ENCODE peak calls at places on chromosome 12, in eight cellular contexts. F, S, X, O, H, U, R and D are unnamed samples.

GRCh38 chr12:19034937-19035336 is 94.6 kb upstream of the PLEKHA5 start:
- DNase-seq in F (no peak), S (no peak), X (no peak), O (no peak), H (no peak), U (no peak), R (no peak), D (no peak)

GRCh38 chr12:89267404-89267803 is 84.9 kb downstream of the DUSP6 start:
- DNase-seq in F (no peak), S (no peak), X (no peak), O (no peak), H (no peak), U (no peak), R (no peak), D (no peak)

GRCh38 chr12:100789146-100789545 is 5.4 kb upstream of the ANO4 start:
- DNase-seq in F (peak), S (peak), X (no peak), O (no peak), H (no peak), U (no peak), R (no peak), D (no peak)

GRCh38 chr12:45298721-45299120 is 82.8 kb downstream of the ANO6 start:
- DNase-seq in F (no peak), S (no peak), X (no peak), O (no peak), H (no peak), U (no peak), R (no peak), D (no peak)

GRCh38 chr12:116037941-116038837 is 239.3 kb downstream of the MED13L start:
- DNase-seq in F (no peak), S (no peak), X (no peak), O (no peak), H (no peak), U (no peak), R (no peak), D (no peak)

GRCh38 chr12:69903548-69903947 is 78.5 kb downstream of the MYRFL start:
- DNase-seq in F (no peak), S (no peak), X (no peak), O (no peak), H (no peak), U (no peak), R (no peak), D (no peak)

GRCh38 chr12:102478416-102479098 is 1.8 kb downstream of the IGF1 start:
- DNase-seq in F (no peak), S (peak), X (no peak), O (peak), H (no peak), U (peak), R (no peak), D (peak)

GRCh38 chr12:95700316-95700785 is 90.2 kb downstream of the NTN4 start:
- DNase-seq in F (peak), S (peak), X (peak), O (no peak), H (no peak), U (no peak), R (no peak), D (no peak)

DNA sequence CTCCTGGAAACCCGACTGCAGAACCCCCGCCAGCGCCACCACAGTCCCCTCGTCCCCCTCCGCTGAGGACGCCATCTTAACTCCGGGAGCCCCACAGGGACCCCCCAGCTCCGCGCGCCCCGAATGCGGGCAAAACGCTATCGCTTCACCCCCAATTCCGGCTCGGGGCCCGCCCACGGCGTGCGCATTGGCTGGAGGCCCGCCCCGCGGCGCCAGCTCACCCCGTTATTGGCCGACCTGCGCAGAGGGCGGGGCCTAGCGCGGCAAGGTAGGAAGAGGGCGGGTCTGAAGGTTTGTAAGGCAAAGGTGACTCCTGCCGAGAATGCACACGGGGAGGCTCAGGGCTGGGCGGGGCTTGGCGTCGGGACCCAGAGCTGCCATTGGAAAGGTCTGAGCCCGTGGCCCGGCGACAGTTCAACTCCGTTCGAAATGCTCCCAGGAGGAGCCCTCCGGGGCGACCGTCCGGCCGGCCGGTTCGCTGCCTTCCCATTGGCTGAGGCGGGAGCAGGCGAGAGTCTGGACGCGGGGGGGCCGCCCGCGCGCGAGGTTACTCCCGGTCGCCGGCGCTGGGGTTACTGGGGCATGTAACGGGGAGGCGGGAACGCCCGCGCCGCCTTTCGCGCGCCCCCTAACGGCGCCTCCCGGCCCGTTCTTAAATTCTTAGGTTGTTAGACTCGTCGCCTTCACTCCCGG is at the start of gene LPCAT3:
- DNase-seq in F (peak), S (peak), X (peak), O (peak), H (peak), U (peak), R (peak), D (peak)
- TF ChIP-seq CTCF in F (peak), S (peak), X (peak), O (peak), H (peak), U (peak), R (peak), D (peak)

GRCh38 chr12:13135336-13136178 is 32.1 kb upstream of the GSG1 start:
- DNase-seq in F (peak), S (peak), X (peak), O (peak), H (peak), U (peak), R (peak), D (no peak)
- TF ChIP-seq CTCF in F (no peak), S (peak), X (no peak), O (no peak), H (no peak), U (no peak), R (peak), D (no peak)

GRCh38 chr12:54280401-54281260 is at the start of gene HNRNPA1:
- DNase-seq in F (peak), S (peak), X (peak), O (peak), H (peak), U (peak), R (peak), D (peak)

GRCh38 chr12:54282949-54283593 is 2.5 kb downstream of the HNRNPA1 start:
- DNase-seq in F (no peak), S (no peak), X (no peak), O (no peak), H (no peak), U (no peak), R (no peak), D (no peak)

GRCh38 chr12:54287316-54288157 is 7.0 kb downstream of the HNRNPA1 start:
- DNase-seq in F (no peak), S (no peak), X (no peak), O (no peak), H (no peak), U (peak), R (no peak), D (no peak)

GRCh38 chr12:54286042-54286931 is 5.8 kb downstream of the HNRNPA1 start:
- DNase-seq in F (no peak), S (peak), X (no peak), O (no peak), H (no peak), U (no peak), R (no peak), D (no peak)

DNA sequence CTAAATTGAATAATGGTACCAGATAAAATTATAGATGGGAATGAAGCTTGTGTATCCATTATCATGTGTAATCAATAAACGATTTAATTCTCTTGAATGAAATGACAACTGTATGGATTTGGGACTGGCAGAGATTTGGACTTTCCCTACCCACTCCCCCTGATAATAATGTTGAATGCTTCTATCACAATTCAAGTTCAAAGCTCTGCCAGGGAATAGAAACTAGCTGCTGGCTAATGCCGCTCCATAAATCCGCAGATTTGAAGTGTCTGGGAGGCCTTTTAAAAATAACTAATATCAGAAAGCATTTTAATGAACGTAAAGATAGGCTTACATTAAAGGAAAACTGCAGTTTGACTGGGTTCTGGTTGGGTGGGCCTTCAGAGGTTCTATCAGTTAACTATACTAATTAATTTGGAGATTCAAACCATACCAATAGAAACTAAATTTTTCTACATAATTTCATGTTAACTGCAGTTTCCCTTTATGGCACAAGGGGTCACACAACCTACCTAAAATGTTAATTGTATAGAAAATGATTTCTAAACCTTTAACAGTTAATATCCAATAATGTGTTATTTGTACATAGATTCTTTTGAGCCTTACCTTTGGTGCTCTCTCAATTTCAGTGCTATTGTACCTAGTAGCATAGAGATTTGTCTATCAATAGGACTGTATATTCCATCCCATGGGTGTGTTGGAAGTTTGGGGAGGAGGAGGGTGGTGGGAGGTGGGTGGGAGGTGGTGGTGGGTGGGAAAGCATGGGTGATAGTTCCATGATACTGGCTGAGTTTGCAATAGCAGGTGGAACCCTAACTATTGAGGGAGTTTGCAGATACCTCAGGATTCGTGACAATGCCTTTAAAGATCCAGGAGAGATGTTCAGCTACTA is 4.9 kb downstream of the HNRNPA1 start:
- DNase-seq in F (no peak), S (no peak), X (no peak), O (no peak), H (no peak), U (no peak), R (no peak), D (no peak)
- TF ChIP-seq CTCF in F (peak), S (peak), X (no peak), O (no peak), H (peak), U (peak), R (peak), D (peak)

DNA sequence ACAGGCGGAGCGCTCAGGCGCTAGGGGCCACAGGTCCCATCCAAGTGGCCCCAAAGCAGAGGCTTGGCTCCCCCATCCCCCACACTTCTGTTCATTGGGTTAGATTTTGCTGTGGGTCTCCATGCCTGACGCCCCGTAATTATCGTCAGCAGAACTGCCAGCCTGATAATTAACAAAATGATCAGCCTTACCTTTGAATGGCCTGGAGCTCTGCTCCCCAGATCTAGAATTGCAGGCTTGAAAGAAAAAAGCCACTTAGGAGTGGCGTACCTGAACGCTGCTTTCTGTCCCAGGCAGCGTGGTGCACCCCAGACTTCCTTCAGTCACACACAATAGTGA is 28.7 kb upstream of the LRP1-AS start:
- DNase-seq in F (no peak), S (no peak), X (no peak), O (no peak), H (no peak), U (no peak), R (no peak), D (no peak)
- TF ChIP-seq CTCF in F (no peak), S (no peak), X (no peak), O (no peak), H (no peak), U (peak), R (no peak), D (no peak)

DNA sequence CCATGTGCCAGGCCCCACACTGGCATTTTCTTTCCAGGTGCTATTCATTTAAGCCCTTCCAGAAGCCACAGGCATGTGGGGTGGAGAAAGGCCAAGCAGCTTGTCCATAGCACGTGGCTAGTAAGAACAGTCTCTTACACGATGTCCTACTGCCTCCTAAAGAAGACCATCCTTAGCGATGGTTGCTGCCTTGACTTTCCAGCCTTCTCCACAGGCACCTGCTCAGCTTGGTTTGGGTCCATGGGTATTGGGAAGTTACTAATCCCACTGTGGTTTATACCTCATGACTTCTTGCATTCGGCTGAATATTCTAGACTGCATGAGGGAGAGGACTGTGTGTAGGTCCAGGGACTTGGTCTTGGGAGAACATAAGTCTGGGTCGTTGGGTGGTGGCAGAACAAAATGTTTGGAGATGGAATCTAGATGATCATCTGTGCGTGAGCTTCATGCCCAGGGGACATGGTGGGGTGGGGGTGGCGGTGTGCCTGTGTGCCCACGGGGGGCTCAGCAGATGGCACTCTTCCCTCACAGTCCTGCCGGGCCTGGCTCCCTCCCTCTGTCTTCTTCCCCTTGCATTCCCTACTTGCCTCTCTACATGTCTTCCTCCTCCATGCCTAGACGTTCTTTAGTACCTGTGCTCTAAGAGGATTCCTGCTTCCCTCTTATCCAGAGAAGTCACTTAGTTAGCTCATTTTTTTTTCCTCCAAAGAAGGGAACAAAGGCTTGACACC is 49.1 kb downstream of the NINJ2 start:
- DNase-seq in F (no peak), S (no peak), X (peak), O (peak), H (no peak), U (peak), R (no peak), D (no peak)
- TF ChIP-seq CTCF in F (peak), S (no peak), X (no peak), O (no peak), H (no peak), U (peak), R (peak), D (peak)

DNA sequence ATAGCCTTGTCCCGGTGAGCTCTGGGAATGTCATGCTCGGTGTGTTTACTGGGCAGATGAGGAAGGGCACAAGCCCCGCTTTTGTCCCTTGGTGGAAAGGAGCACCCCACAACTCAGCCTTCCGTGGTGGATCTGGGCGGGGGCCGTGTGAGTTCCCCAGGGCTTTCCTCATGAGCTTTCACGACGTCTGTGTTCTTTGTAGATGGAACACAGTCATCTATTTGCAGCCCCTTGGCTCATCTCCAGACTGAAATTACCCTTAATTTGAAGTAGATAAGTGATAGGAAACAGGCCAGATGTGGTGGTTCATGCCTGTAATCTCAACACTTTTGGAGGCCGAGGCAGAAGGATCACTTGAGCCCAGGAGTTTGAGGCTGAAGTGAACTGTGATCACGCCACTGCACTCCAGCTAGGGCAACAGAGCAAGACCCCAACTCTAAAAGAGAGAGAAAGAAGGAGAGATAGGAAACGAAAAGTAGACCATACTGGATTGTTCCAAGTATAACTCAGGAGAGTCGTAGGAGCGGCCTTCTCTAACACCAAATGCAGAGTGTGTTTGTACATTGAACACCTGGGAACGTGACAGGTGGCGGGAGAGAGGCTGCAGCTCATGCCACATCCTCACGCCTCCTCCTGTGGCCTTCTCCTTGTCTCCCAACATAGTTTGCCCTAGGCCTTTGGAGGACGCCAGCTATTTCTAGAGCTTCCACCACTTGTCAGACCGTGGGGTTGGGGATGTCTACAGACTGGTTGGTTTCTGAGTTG is 8.8 kb downstream of the P2RX4 start:
- DNase-seq in F (no peak), S (no peak), X (no peak), O (no peak), H (no peak), U (no peak), R (no peak), D (no peak)
- TF ChIP-seq CTCF in F (no peak), S (no peak), X (no peak), O (no peak), H (no peak), U (no peak), R (no peak), D (no peak)